ENCODE peak calls at places on chromosome 9, in four cellular contexts. V is neuronal stem cell, T is H9, S is mesenchymal stem cell. Q is an unnamed sample.

GRCh38 chr9:91060520-91061343 is 259.1 kb downstream of the SYK start:
- DNase-seq in V (no peak), T (no peak), S (peak), Q (peak)

GRCh38 chr9:70589571-70590263 is 175.3 kb upstream of the KLF9 start:
- DNase-seq in V (no peak), T (no peak), S (peak), Q (peak)

GRCh38 chr9:116978155-116978554 is 291.1 kb downstream of the TRIM32 start:
- DNase-seq in V (no peak), T (no peak), S (no peak), Q (peak)

GRCh38 chr9:34796924-34797323 is 87.0 kb upstream of the CCL21 start:
- DNase-seq in V (no peak), T (peak), S (no peak), Q (peak)

GRCh38 chr9:129597355-129598088 is 23.4 kb downstream of the C9orf50 start:
- DNase-seq in V (peak), T (peak), S (peak), Q (peak)

GRCh38 chr9:86443992-86444391 is 89.8 kb upstream of the TUT7 start:
- DNase-seq in V (no peak), T (no peak), S (no peak), Q (no peak)

GRCh38 chr9:1929722-1930621 is 85.2 kb upstream of the SMARCA2 start:
- DNase-seq in V (no peak), T (no peak), S (no peak), Q (no peak)

GRCh38 chr9:115845648-115846312 is 307.8 kb upstream of the PAPPA start:
- DNase-seq in V (no peak), T (peak), S (peak), Q (peak)

GRCh38 chr9:136057236-136058151 is 37.6 kb downstream of the NACC2 start:
- DNase-seq in V (no peak), T (peak), S (no peak), Q (no peak)

GRCh38 chr9:124810513-124811355 is 33.8 kb downstream of the OLFML2A start:
- DNase-seq in V (peak), T (peak), S (peak), Q (peak)

GRCh38 chr9:126578029-126578428 is 35.7 kb upstream of the LMX1B start:
- DNase-seq in V (no peak), T (no peak), S (no peak), Q (no peak)

GRCh38 chr9:36788534-36788933 is 215.8 kb downstream of the MELK start:
- DNase-seq in V (no peak), T (peak), S (peak), Q (peak)

GRCh38 chr9:128420651-128421473 is at the start of gene CERCAM:
- DNase-seq in V (peak), T (peak), S (peak), Q (peak)

GRCh38 chr9:78213696-78214095 is 22.2 kb upstream of the CEP78 start:
- DNase-seq in V (no peak), T (no peak), S (peak), Q (no peak)

GRCh38 chr9:82101475-82101874 is 112.9 kb downstream of the SPATA31D1 start:
- DNase-seq in V (no peak), T (no peak), S (no peak), Q (no peak)

DNA sequence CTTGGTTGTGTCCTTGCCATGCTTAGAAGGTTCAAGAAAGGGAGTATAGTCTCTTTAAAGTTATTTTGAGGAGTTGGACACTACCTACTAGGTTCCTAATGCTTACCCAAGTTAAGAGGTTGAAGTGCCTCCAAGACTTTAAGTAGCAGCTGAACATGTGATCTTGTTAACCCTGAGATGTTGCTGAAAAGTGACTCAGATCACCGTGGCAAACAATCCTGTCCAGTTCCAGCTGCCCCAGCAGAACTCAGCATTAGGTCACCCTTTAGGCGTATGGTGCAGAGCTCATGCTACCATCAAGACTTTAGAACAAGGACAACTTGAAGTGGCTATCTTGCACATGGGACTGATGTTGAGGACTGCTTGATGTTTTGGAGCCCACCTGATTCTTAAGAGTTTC is 22.5 kb downstream of the ZNF462 start:
- DNase-seq in V (no peak), T (no peak), S (peak), Q (peak)
- H3K4me2 ChIP-seq in V (no peak), T (no peak), S (no peak), Q (no peak)

DNA sequence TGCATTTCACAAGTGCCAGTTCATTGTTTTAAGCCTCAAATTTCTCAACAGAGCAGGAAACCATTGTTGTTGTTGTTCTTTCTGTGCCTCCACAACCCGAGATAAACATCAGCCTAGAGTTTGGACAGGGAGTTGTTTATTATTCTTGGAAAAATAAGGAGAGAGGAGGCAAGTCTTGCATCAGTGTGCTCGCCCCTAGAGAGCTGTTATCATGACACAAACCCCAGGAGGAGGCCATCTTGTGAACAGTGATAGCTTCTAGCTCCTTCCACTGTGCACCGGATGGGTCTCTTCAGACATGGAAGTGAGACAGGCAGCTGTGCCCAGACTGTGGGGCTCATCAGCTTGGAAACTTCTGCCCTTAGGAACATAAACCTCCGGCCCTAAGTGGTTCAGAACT is 181.9 kb upstream of the S1PR3 start:
- DNase-seq in V (no peak), T (no peak), S (peak), Q (no peak)
- H2AK5ac ChIP-seq in V (no peak), T (no peak), S (no peak), Q (peak)

DNA sequence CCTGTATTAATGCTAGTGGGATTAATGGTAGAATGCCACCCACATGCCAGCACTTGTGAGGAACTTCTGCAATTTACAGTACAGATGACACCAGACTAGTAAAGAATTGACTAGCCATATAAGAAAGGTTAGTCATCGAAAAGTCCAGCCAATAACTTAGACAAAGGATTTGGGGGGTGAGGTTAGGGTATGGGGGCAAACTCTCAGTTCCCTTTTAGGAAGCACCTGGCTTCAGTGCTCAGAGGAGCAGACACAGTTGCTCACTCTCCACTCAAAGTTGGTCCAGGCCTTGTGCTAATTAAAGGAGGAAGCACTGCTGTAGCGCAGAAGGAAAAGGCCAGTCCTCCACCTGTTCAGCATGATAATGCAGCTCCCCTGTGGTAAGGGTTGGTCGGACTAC is 25.2 kb downstream of the TGFBR1 start:
- DNase-seq in V (no peak), T (no peak), S (no peak), Q (no peak)
- H3K4me2 ChIP-seq in V (no peak), T (no peak), S (no peak), Q (no peak)

DNA sequence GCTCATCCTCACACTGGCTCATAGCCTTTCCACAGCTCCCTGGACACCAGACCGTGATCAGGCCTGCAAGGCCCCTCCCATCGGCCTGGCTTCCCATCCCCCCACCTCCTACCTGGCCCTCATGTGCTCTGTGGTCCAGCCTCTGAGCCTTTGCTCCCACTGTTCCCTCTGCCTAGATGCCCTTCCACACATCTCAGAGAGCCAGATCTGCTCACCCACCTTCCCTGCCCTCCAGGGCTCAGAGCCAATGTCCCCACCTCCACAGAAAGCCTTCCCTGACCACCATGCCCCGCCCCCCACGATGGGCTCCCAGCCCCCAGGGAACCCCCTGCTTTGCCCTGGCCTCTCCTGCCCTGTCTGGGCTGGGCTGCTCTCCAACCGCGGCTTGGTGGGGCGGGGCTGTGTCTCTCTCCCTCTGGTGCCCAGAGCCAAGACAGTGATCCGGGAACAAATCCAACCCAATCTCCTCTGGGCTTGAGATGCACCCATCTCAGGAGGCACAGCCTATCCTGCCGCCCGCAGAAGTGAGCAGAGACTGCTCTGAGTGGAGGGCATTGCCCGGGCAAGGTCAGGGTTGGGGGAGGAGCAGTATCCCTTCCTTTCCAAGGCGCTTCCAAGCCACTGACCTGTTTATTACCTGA is 1.6 kb downstream of the NINJ1 start:
- DNase-seq in V (no peak), T (no peak), S (peak), Q (no peak)
- H2AK5ac ChIP-seq in V (peak), T (no peak), S (peak), Q (no peak)